ENCODE peak calls at places on chromosomes 7 and 10, in five cellular contexts. N is activated CD4-positive, alpha-beta T cell treated with anti-CD3 and anti-CD28 coated beads for 1 hour; L is Kasumi-1; P is A549; F is BE2C. T is an unnamed sample.

GRCh38 chr7:51244890-51245289 is 71.7 kb downstream of the COBL start:
- DNase-seq in F (no peak), L (peak; percentile 31), N (no peak), P (no peak), T (no peak)

GRCh38 chr10:133164816-133165555 is 5.0 kb downstream of the KNDC1 start:
- DNase-seq in P (no peak), L (no peak), F (no peak), N (no peak), T (no peak)

GRCh38 chr10:128029731-128030369 is 96.4 kb downstream of the MKI67 start:
- DNase-seq in L (no peak), N (no peak), F (no peak), P (no peak), T (no peak)

GRCh38 chr10:97327348-97328294 is 6.9 kb downstream of the FRAT2 start:
- DNase-seq in F (no peak), N (no peak), L (no peak), P (peak; percentile 88), T (no peak)

GRCh38 chr7:158587425-158588084 is at the start of gene PTPRN2:
- DNase-seq in P (peak; percentile 47), F (peak; percentile 86), N (peak; percentile 32), L (no peak), T (peak; percentile 76)

GRCh38 chr10:119031496-119032059 is 2.1 kb downstream of the NANOS1 start:
- DNase-seq in L (no peak), P (no peak), F (no peak), N (no peak), T (no peak)

GRCh38 chr10:70760271-70760787 is 24.8 kb downstream of the TBATA start:
- DNase-seq in F (peak; percentile 35), L (no peak), N (no peak), P (no peak), T (no peak)

GRCh38 chr10:7625836-7626235 is 40.9 kb downstream of the ITIH5 start:
- DNase-seq in F (no peak), N (no peak), L (no peak), P (no peak), T (no peak)

GRCh38 chr10:49187950-49188761 is at the start of gene TMEM273:
- DNase-seq in F (peak; percentile 76), L (peak; percentile 96), N (no peak), P (no peak), T (no peak)

GRCh38 chr10:25748509-25748908 is 185.5 kb upstream of the MYO3A start:
- DNase-seq in P (no peak), N (no peak), L (no peak), F (no peak), T (no peak)

T was measured in HAP-1.